ENCODE peak calls at places on chromosomes 7 and 10, in five cellular contexts. N, C, B, P and J are unnamed samples.
A peak's percentile ranks its signal among the peaks of the same experiment; 100 is the strongest.

GRCh38 chr7:155860840-155861479 is 48.7 kb upstream of the SHH start:
- DNase-seq in C (peak; percentile 36), B (peak; percentile 52), N (no peak), P (no peak), J (no peak)

GRCh38 chr7:1758859-1759521 is 88.9 kb downstream of the ELFN1 start:
- DNase-seq in C (no peak), P (no peak), N (no peak), B (no peak), J (no peak)

GRCh38 chr7:28996836-28997235 is 38.7 kb upstream of the TRIL start:
- DNase-seq in N (no peak), C (no peak), P (no peak), B (no peak), J (no peak)

GRCh38 chr10:123147635-123148413 is at the start of gene HMX2:
- DNase-seq in N (no peak), B (peak; percentile 9), C (no peak), P (peak; percentile 56), J (peak; percentile 79)

GRCh38 chr10:131312261-131312801 is 810 bp upstream of the TCERG1L start:
- DNase-seq in P (no peak), B (no peak), N (no peak), C (no peak), J (no peak)

GRCh38 chr7:128078309-128078708 is 47.1 kb upstream of the LRRC4 start:
- DNase-seq in B (no peak), N (no peak), P (no peak), C (no peak), J (no peak)

GRCh38 chr7:94763268-94763667 is 107.3 kb upstream of the SGCE start:
- DNase-seq in B (no peak), P (peak; percentile 29), C (no peak), N (peak; percentile 69), J (no peak)

GRCh38 chr10:30437039-30437781 is 3.2 kb downstream of the MAP3K8 start:
- DNase-seq in C (no peak), N (no peak), B (no peak), P (peak; percentile 61), J (no peak)

GRCh38 chr10:128360783-128361182 is 234.6 kb upstream of the MKI67 start:
- DNase-seq in N (no peak), C (no peak), B (no peak), P (no peak), J (no peak)

GRCh38 chr7:114298011-114298410 is 116.6 kb upstream of the FOXP2 start:
- DNase-seq in P (no peak), B (peak; percentile 57), N (no peak), C (no peak), J (no peak)

GRCh38 chr10:1687190-1687589 is 50.1 kb downstream of the ADARB2 start:
- DNase-seq in B (no peak), P (no peak), N (no peak), C (no peak), J (no peak)

GRCh38 chr10:21083861-21084260 is 186.8 kb upstream of the NEBL start:
- DNase-seq in C (no peak), P (no peak), B (peak; percentile 82), N (no peak), J (no peak)

GRCh38 chr10:69407621-69408301 is 9.0 kb downstream of the TACR2 start:
- DNase-seq in N (no peak), P (peak; percentile 49), C (no peak), B (no peak), J (no peak)

GRCh38 chr7:157693071-157693520 is 356.3 kb downstream of the DNAJB6 start:
- DNase-seq in C (no peak), B (no peak), P (no peak), N (no peak), J (no peak)

GRCh38 chr7:50727072-50727471 is 55.6 kb downstream of the GRB10 start:
- DNase-seq in N (no peak), P (no peak), B (no peak), C (no peak), J (no peak)

GRCh38 chr7:109125001-109125400 is 555.3 kb downstream of the DNAJB9 start:
- DNase-seq in B (no peak), C (no peak), P (no peak), N (no peak), J (no peak)

GRCh38 chr7:45698527-45699309 is 124.5 kb downstream of the ADCY1 start:
- DNase-seq in B (no peak), P (no peak), N (no peak), C (no peak), J (no peak)

GRCh38 chr7:42071372-42072261 is 165.4 kb downstream of the GLI3 start:
- DNase-seq in N (peak; percentile 4), C (no peak), P (no peak), B (peak; percentile 72), J (no peak)

GRCh38 chr10:120328647-120329046 is 128.4 kb upstream of the PLPP4 start:
- DNase-seq in P (no peak), B (no peak), N (no peak), C (no peak), J (no peak)

GRCh38 chr7:127717502-127718125 is 65.6 kb downstream of the SND1 start:
- DNase-seq in N (no peak), P (no peak), C (no peak), B (peak; percentile 64), J (no peak)

GRCh38 chr7:102410123-102410522 is 14.0 kb downstream of the PRKRIP1 start:
- DNase-seq in B (no peak), N (no peak), P (no peak), C (no peak), J (no peak)

GRCh38 chr7:25388681-25389080 is 160.4 kb upstream of the NPVF start:
- DNase-seq in B (no peak), C (no peak), P (no peak), N (no peak), J (no peak)

GRCh38 chr7:25392571-25393338 is 164.5 kb upstream of the NPVF start:
- DNase-seq in B (no peak), N (no peak), C (no peak), P (no peak), J (no peak)

GRCh38 chr7:25391295-25391861 is 163.1 kb upstream of the NPVF start:
- DNase-seq in C (no peak), P (no peak), B (no peak), N (no peak), J (peak; percentile 18)

GRCh38 chr7:25386311-25386744 is 158.0 kb upstream of the NPVF start:
- DNase-seq in N (no peak), B (no peak), C (no peak), P (no peak), J (no peak)

GRCh38 chr7:25389489-25390106 is 161.3 kb upstream of the NPVF start:
- DNase-seq in C (no peak), N (peak; percentile 23), P (peak; percentile 29), B (peak; percentile 32), J (peak; percentile 20)
- TF ChIP-seq CTCF in C (peak; percentile 60), N (peak; percentile 53), P (peak; percentile 8), B (peak; percentile 33), J (peak; percentile 21)

GRCh38 chr10:24551161-24551560 is 172.5 kb downstream of the ARHGAP21 start:
- DNase-seq in P (no peak), N (no peak), C (no peak), B (no peak), J (no peak)

GRCh38 chr10:24553051-24553612 is 170.6 kb downstream of the ARHGAP21 start:
- DNase-seq in B (peak; percentile 46), N (no peak), C (no peak), P (no peak), J (no peak)

GRCh38 chr10:24554036-24554435 is 169.7 kb downstream of the ARHGAP21 start:
- DNase-seq in P (no peak), C (no peak), N (no peak), B (no peak), J (no peak)

GRCh38 chr10:24550680-24551079 is 173.0 kb downstream of the ARHGAP21 start:
- DNase-seq in P (no peak), B (no peak), N (no peak), C (no peak), J (no peak)

DNA sequence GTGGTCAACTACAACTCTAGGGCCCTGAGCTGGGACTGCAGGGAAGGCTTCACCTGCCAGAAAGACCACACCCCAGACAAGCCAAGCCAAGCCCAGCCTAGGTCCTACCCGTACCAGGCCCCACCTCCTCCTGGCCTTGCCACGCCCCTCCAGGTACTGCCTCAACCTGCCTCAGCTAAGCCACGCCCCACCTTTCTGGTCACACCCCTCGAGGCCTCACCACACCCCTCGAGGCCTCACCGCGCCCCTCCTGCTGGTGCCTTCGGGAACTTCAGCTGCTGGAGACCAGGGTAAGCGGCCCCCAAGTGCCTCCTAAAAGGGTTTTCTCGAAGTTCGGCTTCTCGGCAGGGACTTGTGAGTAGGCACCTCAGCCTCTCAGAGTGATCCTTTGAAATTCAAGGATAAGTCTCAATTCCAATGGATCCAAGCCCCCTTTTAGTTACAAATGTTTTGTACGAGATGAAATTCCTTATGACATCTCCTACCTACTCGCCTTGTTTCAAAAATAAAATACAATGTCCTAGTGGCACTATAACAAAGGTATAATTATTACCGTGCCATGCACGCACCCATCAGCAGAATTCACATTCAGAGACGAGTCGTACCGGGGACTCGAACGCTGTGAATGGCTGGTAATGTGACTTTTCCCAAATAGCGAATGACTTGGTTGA is 171.2 kb downstream of the ARHGAP21 start:
- DNase-seq in N (no peak), B (peak; percentile 67), C (no peak), P (peak; percentile 48), J (peak; percentile 40)
- TF ChIP-seq CTCF in N (no peak), B (peak; percentile 43), C (peak; percentile 37), P (peak; percentile 13), J (no peak)

GRCh38 chr7:80135306-80136104 is 874 bp downstream of the GNAI1 start:
- DNase-seq in B (peak; percentile 33), P (no peak), C (no peak), N (no peak), J (peak; percentile 34)
- TF ChIP-seq CTCF in B (no peak), P (no peak), C (no peak), N (no peak), J (no peak)

GRCh38 chr7:133854739-133855138 is 272.4 kb upstream of the LRGUK start:
- DNase-seq in B (peak; percentile 35), P (peak; percentile 40), C (no peak), N (peak; percentile 30), J (peak; percentile 46)
- TF ChIP-seq CTCF in B (peak; percentile 31), P (peak; percentile 38), C (peak; percentile 53), N (peak; percentile 30), J (no peak)